ENCODE peak calls at places on chromosomes 12 and 14, in four cellular contexts. K is tibial nerve, U is GM13977, H is neural crest cell. L is an unnamed sample.

GRCh38 chr12:32809846-32810245 is 54.1 kb upstream of the YARS2 start:
- DNase-seq in U (no peak), K (no peak), H (no peak), L (no peak)

GRCh38 chr14:101194356-101195308 is 291.1 kb upstream of the RTL1 start:
- DNase-seq in U (no peak), H (no peak), K (no peak), L (no peak)

GRCh38 chr14:100015251-100015655 is 50.0 kb upstream of the EVL start:
- DNase-seq in K (no peak), U (peak; percentile 47), H (no peak), L (no peak)

GRCh38 chr12:6927379-6927991 is at the start of gene ATN1:
- DNase-seq in K (peak; percentile 66), H (peak; percentile 57), U (peak; percentile 82), L (peak; percentile 81)

GRCh38 chr14:21025374-21026151 is 702 bp upstream of the NDRG2 start:
- DNase-seq in H (peak; percentile 23), U (no peak), K (peak; percentile 77), L (peak; percentile 76)

GRCh38 chr12:30859226-30859625 is 67.3 kb upstream of the TSPAN11 start:
- DNase-seq in H (no peak), U (no peak), K (no peak), L (no peak)

GRCh38 chr12:78641837-78642423 is 222.6 kb upstream of the SYT1 start:
- DNase-seq in H (no peak), U (no peak), K (no peak), L (no peak)

GRCh38 chr12:108854453-108855283 is 2.7 kb downstream of the SSH1 start:
- DNase-seq in K (no peak), U (peak; percentile 57), H (no peak), L (no peak)

GRCh38 chr12:9798008-9798619 is 29.2 kb upstream of the KLRF1 start:
- DNase-seq in K (no peak), U (no peak), H (no peak), L (peak; percentile 29)
- TF ChIP-seq CTCF in K (peak; percentile 22), U (peak; percentile 85), H (peak; percentile 79), L (peak; percentile 33)

DNA sequence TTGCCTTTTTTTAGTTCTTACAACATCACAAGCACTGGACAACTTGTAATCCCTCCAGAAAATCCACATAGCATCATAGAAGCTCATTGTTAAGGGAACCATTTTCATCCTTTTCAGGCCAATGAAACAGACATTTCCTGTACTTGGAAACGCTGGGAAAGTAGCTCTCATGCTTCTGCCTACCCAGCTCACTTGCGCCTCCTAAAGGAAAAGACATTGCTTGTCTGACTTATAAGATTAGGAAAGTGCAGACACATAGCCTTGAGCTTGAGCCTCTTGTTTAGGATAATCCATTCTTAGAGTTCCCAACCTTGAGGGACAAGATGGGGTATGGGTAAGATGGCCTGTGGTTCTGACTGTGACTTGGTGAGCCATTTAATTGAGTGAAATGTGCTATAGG is 589.5 kb downstream of the NOVA1 start:
- DNase-seq in U (no peak), K (no peak), H (no peak), L (no peak)
- TF ChIP-seq CTCF in U (no peak), K (no peak), H (peak; percentile 33), L (peak; percentile 18)

GRCh38 chr12:40663781-40664180 is 28.5 kb upstream of the CNTN1 start:
- DNase-seq in U (no peak), K (no peak), H (no peak), L (no peak)

GRCh38 chr12:40672650-40673319 is 19.5 kb upstream of the CNTN1 start:
- DNase-seq in K (no peak), H (no peak), U (no peak), L (no peak)

GRCh38 chr12:40662366-40662765 is 29.9 kb upstream of the CNTN1 start:
- DNase-seq in K (no peak), U (no peak), H (no peak), L (no peak)

GRCh38 chr12:40668095-40668494 is 24.1 kb upstream of the CNTN1 start:
- DNase-seq in K (no peak), U (no peak), H (no peak), L (no peak)
- TF ChIP-seq CTCF in K (no peak), U (no peak), H (no peak), L (no peak)

GRCh38 chr12:83261998-83262397 is 575.3 kb downstream of the TMTC2 start:
- DNase-seq in K (no peak), H (no peak), U (no peak), L (no peak)
- TF ChIP-seq CTCF in K (no peak), H (peak; percentile 26), U (no peak), L (no peak)

DNA sequence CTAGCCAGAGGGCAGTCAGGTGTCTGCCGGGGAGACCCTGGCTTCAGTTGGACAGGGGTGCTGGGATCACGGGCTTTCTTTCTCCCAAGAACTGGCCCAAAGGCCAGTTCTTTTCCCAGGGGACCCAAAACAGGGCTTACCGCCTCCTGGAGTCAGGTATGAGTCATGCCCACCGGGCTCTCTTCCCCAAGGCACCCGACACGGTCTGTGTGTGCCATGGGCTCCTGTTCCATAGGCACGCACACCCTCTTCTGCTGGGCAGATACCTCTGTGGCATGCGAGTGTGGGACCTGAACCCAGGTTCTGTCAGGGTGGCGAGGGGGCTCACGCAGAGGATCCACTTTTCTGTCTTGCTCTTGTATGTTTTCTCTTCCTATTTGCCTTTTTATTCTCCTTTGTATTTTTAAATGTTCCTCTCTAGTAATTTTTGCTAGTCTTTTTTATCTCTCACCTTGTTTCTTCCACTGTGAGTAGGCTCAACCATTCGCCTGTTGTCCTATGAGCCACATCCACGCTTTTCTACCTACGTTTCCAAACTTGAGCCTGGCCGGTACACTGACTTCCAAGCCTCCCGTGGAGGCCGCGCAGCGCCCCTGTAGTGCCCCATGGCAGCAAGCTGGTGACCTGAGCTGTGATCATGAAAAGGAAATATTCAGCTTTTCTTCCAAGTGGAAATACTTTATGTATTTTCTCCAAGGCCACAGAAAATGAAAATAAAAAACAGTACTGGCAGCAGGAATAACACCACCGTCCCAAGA is 362.2 kb downstream of the CACNA1C start:
- DNase-seq in U (no peak), H (no peak), K (no peak), L (no peak)
- TF ChIP-seq CTCF in U (no peak), H (no peak), K (no peak), L (no peak)

GRCh38 chr14:61898568-61898967 is 136.3 kb downstream of the SNAPC1 start:
- DNase-seq in U (no peak), K (no peak), H (no peak), L (no peak)

GRCh38 chr14:61891251-61891650 is 129.0 kb downstream of the SNAPC1 start:
- DNase-seq in H (no peak), U (no peak), K (no peak), L (no peak)

GRCh38 chr14:61893371-61893940 is 131.2 kb downstream of the SNAPC1 start:
- DNase-seq in H (no peak), U (no peak), K (no peak), L (no peak)

GRCh38 chr14:61891810-61892209 is 129.6 kb downstream of the SNAPC1 start:
- DNase-seq in U (no peak), K (no peak), H (no peak), L (no peak)

DNA sequence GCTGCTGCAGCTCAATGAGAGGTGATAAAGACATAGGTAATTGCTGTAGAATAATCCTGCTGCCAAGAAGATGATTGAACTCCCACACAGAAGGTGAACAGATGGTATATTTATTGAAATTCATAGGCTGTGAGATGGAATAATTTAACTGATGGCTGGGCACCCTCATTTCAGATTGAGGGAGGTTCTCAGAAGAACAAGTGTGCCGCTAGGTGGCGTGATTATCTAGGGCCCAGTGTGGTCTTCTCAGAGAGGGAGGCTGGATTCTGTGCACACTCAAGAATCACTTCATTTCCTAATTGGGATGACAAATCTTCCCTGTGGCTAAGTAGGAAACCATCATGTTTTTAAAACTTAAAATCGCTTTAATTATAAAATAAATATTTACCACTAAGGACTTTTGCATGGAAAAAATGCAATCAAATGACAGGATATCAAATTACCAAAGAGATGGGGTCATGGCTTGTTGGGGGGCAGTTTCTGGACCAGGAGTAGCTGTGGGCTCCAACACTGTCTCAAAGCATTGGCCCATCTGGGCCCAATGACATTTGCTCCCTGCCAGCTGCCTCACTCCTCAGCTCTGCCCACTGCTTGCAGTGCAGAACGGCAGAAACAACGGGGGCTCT is 132.3 kb downstream of the SNAPC1 start:
- DNase-seq in K (peak; percentile 16), H (peak; percentile 71), U (peak; percentile 54), L (peak; percentile 75)
- TF ChIP-seq CTCF in K (peak; percentile 51), H (peak; percentile 85), U (peak; percentile 81), L (peak; percentile 73)

GRCh38 chr12:72133497-72134055 is 138.6 kb upstream of the TRHDE start:
- DNase-seq in U (no peak), K (no peak), H (no peak), L (no peak)
- TF ChIP-seq CTCF in U (peak; percentile 32), K (no peak), H (no peak), L (no peak)

GRCh38 chr12:54169036-54169435 is 19.7 kb downstream of the SMUG1 start:
- DNase-seq in K (no peak), U (no peak), H (no peak), L (no peak)
- TF ChIP-seq CTCF in K (no peak), U (no peak), H (no peak), L (peak; percentile 36)

L was measured in nephron progenitor cell.